ENCODE peak calls at places on chromosomes 12 and 14, in ten cellular contexts. T is lower leg skin, P is choroid plexus epithelial cell, O is cardiac fibroblast, W is astrocyte of the spinal cord, I is fibroblast of mammary gland, X is pancreas, N is AG04450, R is AG04449, B is foreskin fibroblast. M is an unnamed sample.
A peak's percentile ranks its signal among the peaks of the same experiment; 100 is the strongest.

GRCh38 chr12:29562167-29562776 is 64.8 kb upstream of the OVCH1 start:
- DNase-seq in T (no peak), P (peak; percentile 90), O (peak; percentile 93), W (peak; percentile 81), I (peak; percentile 91), X (no peak), N (no peak), R (no peak), B (peak; percentile 87), M (no peak)

GRCh38 chr12:121172145-121172544 is 37.8 kb upstream of the P2RX4 start:
- DNase-seq in T (no peak), P (no peak), O (no peak), W (no peak), I (no peak), X (no peak), N (no peak), R (no peak), B (no peak), M (no peak)

GRCh38 chr12:28235985-28236384 is 45.7 kb downstream of the CCDC91 start:
- DNase-seq in T (no peak), P (no peak), O (no peak), W (no peak), I (no peak), X (no peak), N (no peak), R (no peak), B (no peak), M (no peak)

GRCh38 chr12:52370906-52371608 is 3.8 kb upstream of the KRT85 start:
- DNase-seq in T (peak; percentile 95), P (peak; percentile 53), O (peak; percentile 87), W (no peak), I (peak; percentile 67), X (no peak), N (no peak), R (no peak), B (peak; percentile 37), M (no peak)

GRCh38 chr14:78566017-78566858 is 396.1 kb downstream of the NRXN3 start:
- DNase-seq in T (peak; percentile 93), P (peak; percentile 80), O (peak; percentile 74), W (peak; percentile 75), I (peak; percentile 72), X (peak; percentile 72), N (peak; percentile 3), R (peak; percentile 10), B (peak; percentile 28), M (peak; percentile 51)

GRCh38 chr14:34498684-34499412 is 36.8 kb upstream of the SPTSSA start:
- DNase-seq in T (no peak), P (peak; percentile 51), O (peak; percentile 43), W (peak; percentile 44), I (peak; percentile 38), X (no peak), N (no peak), R (no peak), B (no peak), M (no peak)

GRCh38 chr14:50887476-50887875 is 15.6 kb downstream of the ABHD12B start:
- DNase-seq in T (no peak), P (no peak), O (no peak), W (no peak), I (no peak), X (no peak), N (no peak), R (no peak), B (no peak), M (no peak)

GRCh38 chr14:100789460-100790417 is 36.2 kb upstream of the MEG3 start:
- DNase-seq in T (no peak), P (no peak), O (no peak), W (no peak), I (no peak), X (no peak), N (no peak), R (no peak), B (no peak), M (no peak)

GRCh38 chr14:63745858-63746425 is 18.1 kb upstream of the SGPP1 start:
- DNase-seq in T (no peak), P (no peak), O (no peak), W (no peak), I (no peak), X (no peak), N (no peak), R (no peak), B (no peak), M (peak; percentile 48)

GRCh38 chr14:91870001-91870400 is 2.7 kb upstream of the TC2N start:
- DNase-seq in T (no peak), P (no peak), O (no peak), W (no peak), I (no peak), X (no peak), N (no peak), R (no peak), B (no peak), M (no peak)

GRCh38 chr14:72699852-72700257 is 194.0 kb downstream of the DPF3 start:
- DNase-seq in T (no peak), P (peak; percentile 62), O (peak; percentile 91), W (peak; percentile 36), I (peak; percentile 82), X (no peak), N (peak; percentile 51), R (no peak), B (peak; percentile 81), M (peak; percentile 22)

GRCh38 chr14:55104051-55104954 is 24.7 kb upstream of the LGALS3 start:
- DNase-seq in T (no peak), P (no peak), O (no peak), W (no peak), I (no peak), X (no peak), N (no peak), R (no peak), B (no peak), M (peak; percentile 79)

GRCh38 chr14:69325646-69326265 is 65.8 kb downstream of the GALNT16 start:
- DNase-seq in T (peak; percentile 70), P (peak; percentile 13), O (no peak), W (no peak), I (no peak), X (no peak), N (no peak), R (no peak), B (no peak), M (no peak)

GRCh38 chr12:89674326-89674942 is 34.2 kb downstream of the ATP2B1 start:
- DNase-seq in T (no peak), P (no peak), O (no peak), W (no peak), I (no peak), X (no peak), N (no peak), R (no peak), B (no peak), M (no peak)

GRCh38 chr14:69464829-69465228 is 19.7 kb upstream of the PLEKHD1 start:
- DNase-seq in T (peak; percentile 26), P (peak; percentile 71), O (peak; percentile 75), W (peak; percentile 90), I (peak; percentile 80), X (no peak), N (peak; percentile 81), R (peak; percentile 28), B (peak; percentile 15), M (no peak)

GRCh38 chr14:100263141-100263540 is 24.2 kb downstream of the YY1 start:
- DNase-seq in T (no peak), P (no peak), O (no peak), W (no peak), I (peak; percentile 42), X (no peak), N (no peak), R (no peak), B (no peak), M (no peak)

GRCh38 chr14:97976861-97977260 is 1179.7 kb downstream of the VRK1 start:
- DNase-seq in T (peak; percentile 86), P (no peak), O (no peak), W (no peak), I (no peak), X (no peak), N (no peak), R (no peak), B (no peak), M (no peak)

GRCh38 chr14:97977711-97978261 is 1180.6 kb downstream of the VRK1 start:
- DNase-seq in T (peak; percentile 94), P (no peak), O (peak; percentile 5), W (peak; percentile 29), I (peak; percentile 6), X (peak; percentile 84), N (no peak), R (no peak), B (no peak), M (no peak)

GRCh38 chr14:97975960-97976359 is 1178.8 kb downstream of the VRK1 start:
- DNase-seq in T (no peak), P (no peak), O (no peak), W (no peak), I (no peak), X (no peak), N (no peak), R (no peak), B (no peak), M (no peak)

GRCh38 chr14:97978336-97978735 is 1181.2 kb downstream of the VRK1 start:
- DNase-seq in T (peak; percentile 93), P (peak; percentile 0), O (peak; percentile 2), W (peak; percentile 67), I (peak; percentile 34), X (peak; percentile 82), N (no peak), R (no peak), B (peak; percentile 1), M (peak; percentile 5)
- H3K4me3 ChIP-seq in T (no peak overlapping the region), P (no peak overlapping the region), O (no peak overlapping the region), W (no peak overlapping the region), I (no peak overlapping the region), X (peak overlapping the region; percentile 23), N (no peak overlapping the region), R (no peak overlapping the region), B (no peak overlapping the region), M (no peak overlapping the region)

GRCh38 chr12:64680235-64680634 is 69.9 kb downstream of the RASSF3 start:
- DNase-seq in T (peak; percentile 29), P (no peak), O (no peak), W (no peak), I (no peak), X (no peak), N (no peak), R (no peak), B (no peak), M (no peak)
- H3K4me3 ChIP-seq in T (no peak overlapping the region), P (no peak overlapping the region), O (no peak overlapping the region), W (no peak overlapping the region), I (no peak overlapping the region), X (no peak overlapping the region), N (no peak overlapping the region), R (no peak overlapping the region), B (no peak overlapping the region), M (no peak overlapping the region)

GRCh38 chr12:54125950-54126695 is 62.7 kb downstream of the SMUG1 start:
- DNase-seq in T (peak; percentile 95), P (no peak), O (no peak), W (no peak), I (peak; percentile 50), X (peak; percentile 40), N (no peak), R (no peak), B (no peak), M (no peak)
- H3K4me3 ChIP-seq in T (peak overlapping the region; percentile 68), P (no peak overlapping the region), O (peak overlapping the region; percentile 18), W (peak overlapping the region; percentile 63), I (peak overlapping the region; percentile 60), X (peak overlapping the region; percentile 56), N (no peak overlapping the region), R (peak overlapping the region; percentile 72), B (peak overlapping the region; percentile 69), M (no peak overlapping the region)

DNA sequence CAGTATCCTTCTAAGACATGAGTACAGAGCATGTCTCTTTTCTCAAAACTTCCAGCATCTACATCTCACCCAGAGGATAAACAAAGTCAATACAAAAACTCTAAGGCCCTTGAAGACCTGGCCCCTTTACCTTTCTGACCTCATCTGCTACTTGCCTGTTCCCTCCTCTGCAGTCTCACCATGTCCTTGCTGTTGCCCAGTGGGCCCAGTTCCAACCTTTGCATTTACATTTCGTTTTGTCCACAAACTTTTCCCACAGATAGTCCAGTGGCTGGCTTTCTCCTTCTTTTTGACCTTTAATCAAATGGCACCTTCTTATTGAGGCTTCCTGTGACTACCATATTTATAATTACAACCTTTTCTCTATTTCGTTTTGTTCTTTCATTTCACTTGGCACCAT is 1.6 kb downstream of the IRAK4 start:
- DNase-seq in T (no peak), P (no peak), O (no peak), W (no peak), I (no peak), X (peak; percentile 54), N (no peak), R (no peak), B (no peak), M (no peak)
- H3K4me3 ChIP-seq in T (no peak overlapping the region), P (no peak overlapping the region), O (no peak overlapping the region), W (no peak overlapping the region), I (peak overlapping the region; percentile 5), X (peak overlapping the region; percentile 65), N (peak overlapping the region; percentile 18), R (no peak overlapping the region), B (no peak overlapping the region), M (peak overlapping the region; percentile 77)